ENCODE peak calls at places on chromosome 13, in nine cellular contexts. Q, L, S, M, W, Y, F, V and E are unnamed samples. For H3K36me3, the result is how much of the 10 kb centered on the place peaks cover.

GRCh38 chr13:78820541-78820940 is 161.6 kb upstream of the OBI1 start:
- DNase-seq in Q (no peak), L (no peak), S (no peak), M (no peak), W (no peak), Y (no peak), F (no peak), V (peak), E (no peak)

GRCh38 chr13:111639994-111640393 is 319.6 kb downstream of the TEX29 start:
- DNase-seq in Q (no peak), L (no peak), S (peak), M (peak), W (no peak), Y (no peak), F (no peak), V (no peak), E (no peak)

GRCh38 chr13:101305981-101306411 is 110.3 kb downstream of the NALCN start:
- DNase-seq in Q (no peak), L (no peak), S (no peak), M (no peak), W (no peak), Y (no peak), F (no peak), V (no peak), E (no peak)

GRCh38 chr13:112435973-112436372 is 59.8 kb downstream of the SPACA7 start:
- DNase-seq in Q (no peak), L (no peak), S (no peak), M (no peak), W (no peak), Y (no peak), F (no peak), V (no peak), E (no peak)

GRCh38 chr13:75091707-75092106 is 390.3 kb downstream of the TBC1D4 start:
- DNase-seq in Q (no peak), L (no peak), S (peak), M (no peak), W (no peak), Y (no peak), F (no peak), V (no peak), E (no peak)

GRCh38 chr13:44449999-44450821 is 76.6 kb downstream of the SERP2 start:
- DNase-seq in Q (no peak), L (no peak), S (no peak), M (no peak), W (no peak), Y (no peak), F (no peak), V (no peak), E (no peak)

GRCh38 chr13:33489563-33489962 is 204.0 kb upstream of the STARD13 start:
- DNase-seq in Q (no peak), L (no peak), S (no peak), M (no peak), W (no peak), Y (no peak), F (no peak), V (peak), E (no peak)

GRCh38 chr13:100461309-100462035 is 127.1 kb downstream of the GGACT start:
- DNase-seq in Q (no peak), L (no peak), S (no peak), M (no peak), W (no peak), Y (no peak), F (no peak), V (peak), E (no peak)

GRCh38 chr13:43146400-43146799 is 123.0 kb downstream of the DNAJC15 start:
- DNase-seq in Q (no peak), L (no peak), S (no peak), M (no peak), W (no peak), Y (no peak), F (no peak), V (no peak), E (no peak)

GRCh38 chr13:76836311-76836710 is 49.9 kb downstream of the KCTD12 start:
- DNase-seq in Q (no peak), L (no peak), S (no peak), M (no peak), W (no peak), Y (no peak), F (no peak), V (no peak), E (no peak)

GRCh38 chr13:27622881-27623280 is 1.2 kb downstream of the POLR1D start:
- DNase-seq in Q (no peak), L (no peak), S (no peak), M (no peak), W (no peak), Y (no peak), F (no peak), V (no peak), E (no peak)

GRCh38 chr13:24220086-24220703 is 59.7 kb downstream of the SPATA13 start:
- DNase-seq in Q (peak), L (peak), S (peak), M (no peak), W (peak), Y (no peak), F (peak), V (peak), E (peak)

GRCh38 chr13:78599911-78600310 is 3.4 kb downstream of the POU4F1 start:
- DNase-seq in Q (no peak), L (no peak), S (no peak), M (no peak), W (no peak), Y (no peak), F (no peak), V (no peak), E (no peak)

GRCh38 chr13:24741016-24741662 is 22.8 kb upstream of the RNF17 start:
- DNase-seq in Q (no peak), L (no peak), S (peak), M (no peak), W (no peak), Y (no peak), F (no peak), V (no peak), E (no peak)

GRCh38 chr13:76856141-76856571 is 30.0 kb downstream of the KCTD12 start:
- DNase-seq in Q (no peak), L (no peak), S (no peak), M (no peak), W (no peak), Y (no peak), F (no peak), V (no peak), E (peak)

GRCh38 chr13:47603365-47603764 is 397.7 kb downstream of the SUCLA2 start:
- DNase-seq in Q (no peak), L (no peak), S (no peak), M (no peak), W (no peak), Y (no peak), F (no peak), V (no peak), E (no peak)

GRCh38 chr13:85519363-85519762 is 279.9 kb downstream of the SLITRK6 start:
- DNase-seq in Q (no peak), L (no peak), S (no peak), M (no peak), W (no peak), Y (no peak), F (no peak), V (no peak), E (no peak)

GRCh38 chr13:55569082-55569481 is 1571.6 kb upstream of the PRR20A start:
- DNase-seq in Q (no peak), L (no peak), S (no peak), M (no peak), W (no peak), Y (no peak), F (no peak), V (no peak), E (no peak)

GRCh38 chr13:92640936-92641335 is 585.7 kb upstream of the GPC6 start:
- DNase-seq in Q (no peak), L (no peak), S (no peak), M (no peak), W (no peak), Y (no peak), F (no peak), V (no peak), E (no peak)

GRCh38 chr13:72290962-72291681 is 424.1 kb upstream of the DACH1 start:
- DNase-seq in Q (no peak), L (no peak), S (peak), M (no peak), W (peak), Y (no peak), F (no peak), V (no peak), E (peak)

GRCh38 chr13:98885605-98886004 is 92.3 kb downstream of the DOCK9 start:
- DNase-seq in Q (no peak), L (no peak), S (no peak), M (no peak), W (no peak), Y (no peak), F (no peak), V (no peak), E (no peak)
- H3K36me3 ChIP-seq in Q (half or more), L (under half), S (under half), M (half or more), W (under half), Y (under half), F (half or more), V (under half), E (under half)

GRCh38 chr13:20623000-20623399 is 56.0 kb downstream of the IFT88 start:
- DNase-seq in Q (no peak), L (no peak), S (no peak), M (no peak), W (no peak), Y (no peak), F (no peak), V (no peak), E (no peak)

GRCh38 chr13:20624213-20624612 is 57.3 kb downstream of the IFT88 start:
- DNase-seq in Q (no peak), L (no peak), S (no peak), M (no peak), W (no peak), Y (no peak), F (no peak), V (no peak), E (no peak)
- TF ChIP-seq CTCF in Q (no peak), L (no peak), S (peak), M (no peak), W (no peak), Y (no peak), F (no peak), V (no peak), E (no peak)

GRCh38 chr13:50012396-50013169 is 2.7 kb upstream of the KCNRG start:
- DNase-seq in Q (no peak), L (no peak), S (no peak), M (no peak), W (no peak), Y (no peak), F (no peak), V (no peak), E (no peak)

GRCh38 chr13:50016421-50016820 is 1.2 kb downstream of the KCNRG start:
- DNase-seq in Q (no peak), L (no peak), S (no peak), M (no peak), W (no peak), Y (no peak), F (no peak), V (no peak), E (no peak)

GRCh38 chr13:50015750-50016149 is 506 bp downstream of the KCNRG start:
- DNase-seq in Q (no peak), L (no peak), S (no peak), M (no peak), W (no peak), Y (no peak), F (no peak), V (no peak), E (no peak)

GRCh38 chr13:50015263-50015662 is at the start of gene KCNRG:
- DNase-seq in Q (no peak), L (no peak), S (no peak), M (no peak), W (no peak), Y (no peak), F (no peak), V (no peak), E (no peak)

DNA sequence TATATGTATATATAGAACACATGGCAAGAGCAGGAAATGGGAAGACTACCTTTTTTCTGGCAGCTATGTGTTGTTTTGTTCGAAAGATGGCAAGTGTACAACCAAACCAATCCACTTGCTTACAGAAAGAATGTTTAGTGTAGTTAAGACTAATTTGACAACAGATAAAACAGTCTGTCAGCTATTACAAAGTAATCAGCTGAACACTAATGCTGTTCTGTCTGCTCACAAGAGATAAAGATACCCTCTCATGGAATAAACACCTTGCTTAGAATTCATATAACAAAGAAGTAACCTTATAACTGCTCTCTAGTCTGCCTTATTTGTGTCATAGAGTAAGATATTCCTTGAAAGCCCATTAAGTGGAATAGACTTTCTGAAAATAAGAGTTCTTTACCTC is 840 bp upstream of the KCNRG start:
- DNase-seq in Q (no peak), L (no peak), S (no peak), M (no peak), W (no peak), Y (no peak), F (no peak), V (no peak), E (no peak)
- H3K36me3 ChIP-seq in Q (under half), L (under half), S (under half), M (half or more), W (under half), Y (under half), F (half or more), V (under half), E (under half)

GRCh38 chr13:98348476-98348875 is 171.4 kb upstream of the RNF113B start:
- DNase-seq in Q (no peak), L (no peak), S (no peak), M (no peak), W (no peak), Y (no peak), F (no peak), V (no peak), E (no peak)

GRCh38 chr13:98343461-98343860 is 166.4 kb upstream of the RNF113B start:
- DNase-seq in Q (no peak), L (no peak), S (peak), M (no peak), W (no peak), Y (no peak), F (no peak), V (peak), E (no peak)

GRCh38 chr13:98346904-98347636 is 170.0 kb upstream of the RNF113B start:
- DNase-seq in Q (no peak), L (no peak), S (peak), M (no peak), W (no peak), Y (no peak), F (no peak), V (no peak), E (no peak)

GRCh38 chr13:98344392-98344791 is 167.3 kb upstream of the RNF113B start:
- DNase-seq in Q (no peak), L (no peak), S (peak), M (no peak), W (no peak), Y (no peak), F (no peak), V (no peak), E (no peak)

DNA sequence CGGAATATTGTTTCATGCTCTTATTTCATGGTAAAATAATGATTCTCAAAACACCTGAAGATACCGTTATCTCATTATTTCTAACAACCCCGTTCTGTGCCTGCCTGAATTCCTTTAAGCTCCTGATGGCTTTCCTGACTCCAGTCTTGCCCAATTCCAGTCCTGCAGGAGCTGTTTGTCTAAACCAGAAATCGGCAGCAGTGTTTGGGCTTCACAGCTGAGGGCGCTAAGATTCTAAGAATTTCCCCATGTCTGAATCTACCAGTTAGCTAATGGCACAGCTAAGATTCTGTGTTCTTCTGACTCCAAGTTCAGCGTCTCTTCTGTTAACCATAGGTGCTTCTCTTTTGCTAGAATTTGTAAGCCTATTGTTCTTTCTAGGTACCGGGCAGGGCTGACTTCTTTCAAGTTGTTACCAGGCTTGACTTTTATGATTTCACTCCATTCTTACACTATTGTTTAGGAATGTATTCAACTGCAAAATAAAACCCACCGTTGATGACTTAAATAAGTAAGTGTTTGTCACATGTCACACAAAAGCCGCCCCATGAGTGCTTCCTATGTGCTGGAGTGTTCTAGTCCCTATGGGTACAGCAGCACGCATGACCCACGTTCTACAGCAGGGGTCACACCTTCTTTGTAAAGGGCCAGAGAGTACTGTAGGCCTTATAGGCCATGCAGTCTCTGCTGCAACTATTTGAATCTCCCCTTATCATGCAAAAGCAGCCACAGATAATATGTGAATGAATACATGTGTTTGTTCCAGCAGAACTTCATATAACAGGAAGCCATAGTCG is 168.2 kb upstream of the RNF113B start:
- DNase-seq in Q (no peak), L (no peak), S (peak), M (no peak), W (no peak), Y (no peak), F (peak), V (no peak), E (no peak)
- TF ChIP-seq CTCF in Q (no peak), L (no peak), S (peak), M (no peak), W (peak), Y (no peak), F (peak), V (no peak), E (no peak)